ENCODE peak calls at places on chromosomes 6 and 20, in four cellular contexts. D is GM04503, T is activated T-cell treated with anti-CD3 and anti-CD28 coated beads for 4 hours, R is ovary. V is an unnamed sample.

GRCh38 chr6:159102373-159103160 is 57.8 kb upstream of the TAGAP start:
- DNase-seq in R (no peak), T (no peak), D (no peak), V (no peak)

GRCh38 chr6:160238234-160238633 is 20.4 kb downstream of the SLC22A2 start:
- DNase-seq in T (no peak), R (no peak), D (no peak), V (no peak)

GRCh38 chr20:62277253-62277652 is 25.5 kb upstream of the ADRM1 start:
- DNase-seq in R (no peak), T (no peak), D (no peak), V (no peak)

GRCh38 chr6:43772571-43773049 is 2.6 kb downstream of the VEGFA start:
- DNase-seq in R (no peak), D (no peak), T (no peak), V (no peak)

GRCh38 chr6:116307633-116308032 is 27.9 kb upstream of the TSPYL1 start:
- DNase-seq in R (no peak), T (no peak), D (no peak), V (no peak)

GRCh38 chr6:147676896-147677295 is 168.4 kb downstream of the SAMD5 start:
- DNase-seq in T (no peak), D (no peak), R (no peak), V (no peak)

GRCh38 chr6:130993292-130993765 is 69.7 kb downstream of the EPB41L2 start:
- DNase-seq in T (no peak), R (no peak), D (no peak), V (no peak)

GRCh38 chr20:3724356-3724755 is 8.1 kb upstream of the HSPA12B start:
- DNase-seq in T (no peak), D (no peak), R (no peak), V (no peak)

GRCh38 chr20:237479-237878 is 10.4 kb downstream of the DEFB129 start:
- DNase-seq in T (peak), D (no peak), R (no peak), V (no peak)

GRCh38 chr20:40970218-40970617 is 58.4 kb upstream of the TOP1 start:
- DNase-seq in T (no peak), R (no peak), D (no peak), V (no peak)

GRCh38 chr6:31383149-31383548 is 20.2 kb upstream of the MICA start:
- DNase-seq in D (no peak), R (no peak), T (no peak), V (no peak)

GRCh38 chr6:36357872-36358234 is 21.2 kb upstream of the BNIP5 start:
- DNase-seq in R (no peak), D (no peak), T (no peak), V (no peak)

GRCh38 chr6:36268478-36269248 is 1.2 kb upstream of the PNPLA1 start:
- DNase-seq in R (no peak), T (no peak), D (no peak), V (no peak)

GRCh38 chr6:79421707-79422484 is 115.3 kb downstream of the LCA5 start:
- DNase-seq in T (no peak), D (peak), R (no peak), V (peak)

GRCh38 chr6:24933868-24934401 is 1.8 kb downstream of the RIPOR2 start:
- DNase-seq in D (no peak), T (no peak), R (no peak), V (no peak)

GRCh38 chr20:42441862-42442196 is 747.9 kb downstream of the PTPRT start:
- DNase-seq in R (no peak), T (no peak), D (no peak), V (no peak)

GRCh38 chr20:32168184-32168910 is 39.2 kb downstream of the PLAGL2 start:
- DNase-seq in T (no peak), D (no peak), R (no peak), V (no peak)

GRCh38 chr20:47427746-47428145 is 71.2 kb upstream of the ZMYND8 start:
- DNase-seq in D (no peak), R (no peak), T (no peak), V (no peak)